ENCODE peak calls at places on chromosomes 3 and 15, in four cellular contexts. X is HCT116, A is GM12878, V is K562. F is an unnamed sample.

GRCh38 chr3:61236556-61236955 is 14.7 kb downstream of the FHIT start:
- DNase-seq in V (peak; percentile 28), X (no peak), A (peak; percentile 64), F (no peak)

GRCh38 chr3:50519471-50520089 is 16.1 kb upstream of the CACNA2D2 start:
- DNase-seq in V (peak; percentile 71), X (peak; percentile 60), A (no peak), F (peak; percentile 95)

GRCh38 chr3:142850395-142851023 is 38.4 kb downstream of the PCOLCE2 start:
- DNase-seq in V (peak; percentile 46), A (no peak), X (peak; percentile 51), F (no peak)

GRCh38 chr3:54176106-54176505 is 53.8 kb downstream of the CACNA2D3 start:
- DNase-seq in V (no peak), A (no peak), X (no peak), F (no peak)

GRCh38 chr3:108001457-108001856 is 89.4 kb downstream of the CD47 start:
- DNase-seq in A (no peak), V (no peak), X (no peak), F (no peak)

GRCh38 chr3:101677436-101678286 is 729 bp upstream of the ZBTB11 start:
- DNase-seq in A (no peak), X (no peak), V (no peak), F (peak; percentile 61)

GRCh38 chr15:29822685-29823459 is 604 bp upstream of the TJP1 start:
- DNase-seq in V (no peak), X (peak; percentile 52), A (no peak), F (no peak)

GRCh38 chr15:77031376-77032050 is 36.6 kb downstream of the PSTPIP1 start:
- DNase-seq in X (no peak), A (no peak), V (no peak), F (peak; percentile 40)

GRCh38 chr3:42710323-42711021 is 7.9 kb upstream of the HHATL start:
- DNase-seq in A (no peak), X (no peak), V (no peak), F (no peak)

GRCh38 chr3:152021951-152022461 is 148.6 kb downstream of the SUCNR1 start:
- DNase-seq in A (peak; percentile 13), X (peak; percentile 98), V (no peak), F (no peak)

GRCh38 chr15:71114066-71114680 is 1.1 kb upstream of the THSD4 start:
- DNase-seq in X (no peak), V (no peak), A (no peak), F (no peak)

GRCh38 chr3:156675744-156676466 is 1.5 kb downstream of the TIPARP start:
- DNase-seq in X (peak; percentile 59), A (no peak), V (peak; percentile 29), F (no peak)

GRCh38 chr3:112811150-112811884 is 35.3 kb downstream of the CD200R1L start:
- DNase-seq in V (no peak), A (no peak), X (no peak), F (no peak)

GRCh38 chr15:45670511-45670910 is 35.7 kb downstream of the SQOR start:
- DNase-seq in V (no peak), A (no peak), X (no peak), F (no peak)

GRCh38 chr3:119891944-119892721 is 110.2 kb downstream of the NR1I2 start:
- DNase-seq in V (peak; percentile 10), A (peak; percentile 30), X (peak; percentile 46), F (peak; percentile 13)

GRCh38 chr3:183710231-183710630 is 12.6 kb downstream of the YEATS2 start:
- DNase-seq in V (no peak), A (no peak), X (no peak), F (no peak)

GRCh38 chr3:11465744-11466611 is 177.7 kb downstream of the VGLL4 start:
- DNase-seq in V (no peak), X (no peak), A (no peak), F (no peak)

GRCh38 chr15:80059786-80060489 is 462 bp downstream of the ZFAND6 start:
- DNase-seq in X (peak; percentile 32), V (peak; percentile 89), A (no peak), F (no peak)

GRCh38 chr3:108477511-108478147 is 32.8 kb downstream of the MYH15 start:
- DNase-seq in V (peak; percentile 35), X (peak; percentile 72), A (peak; percentile 12), F (peak; percentile 66)

GRCh38 chr15:86164222-86164898 is 84.7 kb downstream of the AGBL1 start:
- DNase-seq in V (no peak), X (no peak), A (no peak), F (no peak)

GRCh38 chr3:145094355-145094941 is 1066.5 kb downstream of the PLOD2 start:
- DNase-seq in A (no peak), V (no peak), X (peak; percentile 41), F (no peak)

GRCh38 chr3:181265750-181266333 is 276.3 kb upstream of the DNAJC19 start:
- DNase-seq in A (no peak), V (no peak), X (no peak), F (no peak)

DNA sequence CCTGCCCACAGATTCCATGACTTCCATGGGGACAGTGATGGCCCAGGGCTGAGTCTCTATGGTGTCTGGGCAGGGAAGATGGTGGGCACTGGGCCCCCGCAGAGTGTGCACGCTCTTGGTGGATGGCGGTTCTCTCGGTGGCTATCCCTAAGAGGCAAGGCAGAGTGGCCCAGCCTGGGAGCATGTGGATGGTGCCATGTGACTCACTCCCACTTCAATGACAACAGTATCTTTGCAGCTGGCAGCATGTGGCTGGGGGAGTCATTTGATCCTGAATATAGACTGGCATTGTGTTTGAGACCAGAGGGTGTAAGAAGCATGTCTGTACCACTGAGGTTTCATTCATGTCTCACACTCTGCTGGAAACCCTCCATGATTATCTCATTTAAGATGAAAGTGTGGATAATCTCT is 101.2 kb downstream of the CORO2B start:
- DNase-seq in A (no peak), X (no peak), V (no peak), F (no peak)
- TF ChIP-seq EGR1 in A (no peak), X (no peak), V (no peak), F (no peak)

GRCh38 chr3:41037651-41038334 is 161.5 kb upstream of the CTNNB1 start:
- DNase-seq in A (no peak), V (no peak), X (no peak), F (no peak)

GRCh38 chr3:41040256-41040655 is 159.0 kb upstream of the CTNNB1 start:
- DNase-seq in A (no peak), X (no peak), V (no peak), F (no peak)

GRCh38 chr3:41044526-41044925 is 154.8 kb upstream of the CTNNB1 start:
- DNase-seq in A (no peak), V (peak; percentile 35), X (no peak), F (no peak)

GRCh38 chr3:41041899-41042298 is 157.4 kb upstream of the CTNNB1 start:
- DNase-seq in X (no peak), V (no peak), A (no peak), F (no peak)

GRCh38 chr3:41041457-41041856 is 157.8 kb upstream of the CTNNB1 start:
- DNase-seq in V (no peak), X (no peak), A (no peak), F (no peak)
- TF ChIP-seq EGR1 in V (no peak), X (no peak), A (no peak), F (no peak)

GRCh38 chr3:30492581-30493192 is 113.7 kb upstream of the TGFBR2 start:
- DNase-seq in V (no peak), X (no peak), A (no peak), F (no peak)

GRCh38 chr3:30493912-30494311 is 112.5 kb upstream of the TGFBR2 start:
- DNase-seq in A (no peak), X (no peak), V (no peak), F (no peak)

GRCh38 chr3:30486386-30486785 is 120.0 kb upstream of the TGFBR2 start:
- DNase-seq in X (no peak), V (no peak), A (no peak), F (no peak)

GRCh38 chr3:30488070-30488756 is 118.2 kb upstream of the TGFBR2 start:
- DNase-seq in A (no peak), V (no peak), X (no peak), F (no peak)
- TF ChIP-seq EGR1 in A (no peak), V (no peak), X (no peak), F (no peak)

GRCh38 chr15:74176262-74177208 is 3.0 kb downstream of the ISLR start:
- DNase-seq in A (no peak), V (no peak), X (no peak), F (no peak)
- TF ChIP-seq EGR1 in A (no peak), V (no peak), X (no peak), F (no peak)

GRCh38 chr3:13343601-13344000 is 76.5 kb downstream of the NUP210 start:
- DNase-seq in X (no peak), A (no peak), V (no peak), F (no peak)
- TF ChIP-seq EGR1 in X (no peak), A (no peak), V (no peak), F (no peak)

DNA sequence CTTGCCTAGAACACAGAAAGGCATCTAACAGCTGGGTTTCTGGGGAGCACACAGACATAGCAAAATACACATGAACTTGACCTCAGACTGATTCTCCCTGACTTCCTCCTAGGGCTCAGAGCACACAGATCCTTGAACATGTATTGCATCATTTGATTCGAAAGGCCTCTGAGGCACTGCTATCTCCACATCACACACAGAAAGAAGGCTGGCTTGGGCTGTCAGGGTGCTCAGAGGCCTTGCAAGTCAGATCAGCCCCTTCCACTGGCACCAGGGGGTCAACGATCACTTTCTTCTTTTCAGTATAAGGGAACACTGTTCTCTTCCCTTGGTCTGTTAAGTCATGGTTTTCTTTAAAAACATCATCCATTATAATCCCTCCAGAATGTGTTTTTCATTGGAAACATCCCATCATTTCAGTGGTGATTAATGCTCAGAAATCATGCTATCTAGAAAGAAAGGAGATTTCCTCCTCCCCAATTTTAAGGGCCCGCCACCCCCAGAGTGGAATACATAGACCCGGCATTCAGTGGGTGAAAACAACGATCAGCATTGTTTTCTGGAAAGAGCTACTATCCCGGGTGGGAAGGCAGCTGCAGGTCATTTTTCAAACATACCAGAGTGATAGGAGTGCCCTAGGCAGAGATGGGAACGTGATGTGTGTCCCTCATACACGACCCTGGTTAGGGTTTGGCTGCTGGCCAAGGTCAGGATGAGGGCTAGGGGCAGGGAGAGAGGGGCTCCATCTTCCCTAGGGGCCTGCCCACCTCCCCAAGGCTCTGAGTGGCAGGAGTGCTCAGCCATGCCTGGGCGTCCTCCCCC is 253.3 kb upstream of the LYSMD4 start:
- DNase-seq in A (no peak), X (no peak), V (no peak), F (no peak)
- TF ChIP-seq EGR1 in A (no peak), X (no peak), V (no peak), F (no peak)

DNA sequence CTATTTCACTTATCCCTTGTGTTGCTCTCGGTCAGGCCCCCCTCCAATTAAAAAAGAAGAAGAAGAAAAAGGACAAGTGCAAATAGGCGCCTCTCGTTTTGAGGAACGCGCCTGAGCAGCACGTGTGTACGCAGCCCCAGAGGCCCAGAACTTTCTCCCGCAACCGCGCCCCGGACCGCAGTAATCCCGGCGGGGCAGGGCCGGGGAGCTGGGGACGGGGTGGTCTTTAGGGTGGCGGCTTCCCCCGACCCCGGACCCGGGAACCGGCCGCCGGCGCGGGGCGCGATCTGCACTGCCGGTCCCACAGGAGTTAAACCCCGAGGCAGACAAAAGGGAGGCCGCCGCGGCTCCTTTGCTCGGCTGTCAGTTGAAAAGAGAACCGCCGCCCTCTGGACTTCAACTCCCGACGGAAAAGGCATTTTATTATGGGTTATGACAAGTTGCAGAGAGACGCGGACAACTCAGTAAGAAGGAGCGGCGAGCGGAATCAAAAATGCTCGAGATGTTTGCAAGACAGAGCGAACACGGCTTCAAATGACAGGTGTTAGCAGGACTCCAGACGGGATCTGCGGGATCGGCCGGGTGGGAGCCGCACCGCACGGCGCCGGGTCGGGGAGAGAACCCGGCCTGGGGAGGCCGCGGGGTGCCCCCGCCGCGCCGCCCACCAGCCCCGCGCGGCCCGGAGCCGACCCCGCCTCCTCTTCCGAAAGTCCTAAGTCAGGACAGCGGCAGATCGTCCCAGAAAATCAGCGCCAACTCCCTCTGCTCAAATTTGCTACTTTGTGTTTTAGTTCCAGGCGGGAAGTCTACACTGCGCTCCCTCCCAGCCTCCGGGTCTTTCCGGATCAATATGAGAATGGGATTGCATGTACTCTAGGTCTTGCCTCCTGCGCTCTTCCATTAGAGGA is 79.0 kb downstream of the NR2F2 start:
- DNase-seq in A (no peak), V (peak; percentile 24), X (no peak), F (peak; percentile 64)
- TF ChIP-seq EGR1 in A (no peak), V (no peak), X (no peak), F (no peak)